ENCODE peak calls at places on chromosomes 5 and 9, in four cellular contexts. K, D, Y and X are unnamed samples.

GRCh38 chr5:143435207-143435657 is 31.7 kb upstream of the NR3C1 start:
- DNase-seq in K (no peak), D (no peak), Y (peak), X (no peak)

GRCh38 chr5:173498286-173498685 is 118.2 kb downstream of the BOD1 start:
- DNase-seq in K (no peak), D (no peak), Y (no peak), X (no peak)

GRCh38 chr5:67896312-67896985 is 319.1 kb upstream of the PIK3R1 start:
- DNase-seq in K (no peak), D (no peak), Y (no peak), X (no peak)

GRCh38 chr9:22307013-22307711 is 139.5 kb upstream of the DMRTA1 start:
- DNase-seq in K (no peak), D (peak), Y (no peak), X (peak)

GRCh38 chr5:175381116-175381515 is 62.9 kb downstream of the DRD1 start:
- DNase-seq in K (no peak), D (no peak), Y (no peak), X (no peak)

GRCh38 chr5:132467292-132467984 is 23.1 kb downstream of the IRF1 start:
- DNase-seq in K (no peak), D (no peak), Y (no peak), X (no peak)

GRCh38 chr9:97900738-97901565 is 21.3 kb downstream of the TRMO start:
- DNase-seq in K (no peak), D (peak), Y (no peak), X (peak)

GRCh38 chr9:109181284-109181683 is 14.2 kb upstream of the FRRS1L start:
- DNase-seq in K (peak), D (no peak), Y (peak), X (no peak)

GRCh38 chr5:94024101-94024500 is 282.7 kb upstream of the POU5F2 start:
- DNase-seq in K (no peak), D (no peak), Y (no peak), X (no peak)

GRCh38 chr5:84191296-84191695 is 193.4 kb downstream of the EDIL3 start:
- DNase-seq in K (no peak), D (no peak), Y (no peak), X (no peak)

GRCh38 chr9:37424204-37424685 is 1.7 kb downstream of the GRHPR start:
- DNase-seq in K (no peak), D (no peak), Y (no peak), X (no peak)

GRCh38 chr5:125798311-125798710 is 624.9 kb upstream of the GRAMD2B start:
- DNase-seq in K (no peak), D (peak), Y (no peak), X (peak)

GRCh38 chr5:171521219-171521633 is 101.8 kb downstream of the FGF18 start:
- DNase-seq in K (no peak), D (peak), Y (no peak), X (no peak)

GRCh38 chr9:89905628-89906338 is 301.0 kb downstream of the GADD45G start:
- DNase-seq in K (peak), D (no peak), Y (no peak), X (no peak)

GRCh38 chr9:7298123-7298522 is 501.5 kb downstream of the DMAC1 start:
- DNase-seq in K (no peak), D (no peak), Y (peak), X (no peak)

GRCh38 chr9:83432104-83432627 is 106.0 kb downstream of the FRMD3 start:
- DNase-seq in K (no peak), D (no peak), Y (no peak), X (no peak)

GRCh38 chr5:27015758-27016157 is 22.6 kb downstream of the CDH9 start:
- DNase-seq in K (no peak), D (no peak), Y (no peak), X (no peak)

GRCh38 chr5:149267241-149267973 is 4.3 kb upstream of the AFAP1L1 start:
- DNase-seq in K (no peak), D (no peak), Y (no peak), X (no peak)

GRCh38 chr5:50730336-50730735 is 63.9 kb downstream of the PARP8 start:
- DNase-seq in K (no peak), D (no peak), Y (no peak), X (no peak)

GRCh38 chr5:109374625-109375024 is 35.1 kb downstream of the PJA2 start:
- DNase-seq in K (no peak), D (no peak), Y (no peak), X (no peak)

GRCh38 chr5:103298557-103298956 is 40.0 kb downstream of the MACIR start:
- DNase-seq in K (no peak), D (no peak), Y (no peak), X (no peak)

GRCh38 chr9:119318371-119318770 is 50.9 kb downstream of the BRINP1 start:
- DNase-seq in K (no peak), D (no peak), Y (no peak), X (no peak)

GRCh38 chr9:21141427-21141882 is at the start of gene IFNW1:
- DNase-seq in K (no peak), D (no peak), Y (no peak), X (no peak)

GRCh38 chr5:141811287-141812155 is 66.7 kb downstream of the PCDH1 start:
- DNase-seq in K (no peak), D (no peak), Y (peak), X (peak)

GRCh38 chr9:37909326-37909725 is 5.4 kb upstream of the SLC25A51 start:
- DNase-seq in K (peak), D (no peak), Y (no peak), X (no peak)

GRCh38 chr5:172860520-172861443 is 26.7 kb downstream of the ERGIC1 start:
- DNase-seq in K (peak), D (no peak), Y (no peak), X (no peak)

GRCh38 chr9:34646211-34647083 is at the start of gene GALT:
- DNase-seq in K (peak), D (peak), Y (peak), X (peak)
- TF ChIP-seq POLR2A in K (no peak), D (peak), Y (peak), X (peak)

GRCh38 chr5:159207616-159208507 is 1.5 kb downstream of the RNF145 start:
- DNase-seq in K (peak), D (peak), Y (peak), X (peak)

GRCh38 chr5:159210846-159211245 is 1.5 kb upstream of the RNF145 start:
- DNase-seq in K (no peak), D (no peak), Y (no peak), X (peak)

GRCh38 chr5:159210306-159210722 is 961 bp upstream of the RNF145 start:
- DNase-seq in K (no peak), D (no peak), Y (no peak), X (peak)

GRCh38 chr5:159208508-159209437 is 580 bp downstream of the RNF145 start:
- DNase-seq in K (peak), D (no peak), Y (peak), X (no peak)

DNA sequence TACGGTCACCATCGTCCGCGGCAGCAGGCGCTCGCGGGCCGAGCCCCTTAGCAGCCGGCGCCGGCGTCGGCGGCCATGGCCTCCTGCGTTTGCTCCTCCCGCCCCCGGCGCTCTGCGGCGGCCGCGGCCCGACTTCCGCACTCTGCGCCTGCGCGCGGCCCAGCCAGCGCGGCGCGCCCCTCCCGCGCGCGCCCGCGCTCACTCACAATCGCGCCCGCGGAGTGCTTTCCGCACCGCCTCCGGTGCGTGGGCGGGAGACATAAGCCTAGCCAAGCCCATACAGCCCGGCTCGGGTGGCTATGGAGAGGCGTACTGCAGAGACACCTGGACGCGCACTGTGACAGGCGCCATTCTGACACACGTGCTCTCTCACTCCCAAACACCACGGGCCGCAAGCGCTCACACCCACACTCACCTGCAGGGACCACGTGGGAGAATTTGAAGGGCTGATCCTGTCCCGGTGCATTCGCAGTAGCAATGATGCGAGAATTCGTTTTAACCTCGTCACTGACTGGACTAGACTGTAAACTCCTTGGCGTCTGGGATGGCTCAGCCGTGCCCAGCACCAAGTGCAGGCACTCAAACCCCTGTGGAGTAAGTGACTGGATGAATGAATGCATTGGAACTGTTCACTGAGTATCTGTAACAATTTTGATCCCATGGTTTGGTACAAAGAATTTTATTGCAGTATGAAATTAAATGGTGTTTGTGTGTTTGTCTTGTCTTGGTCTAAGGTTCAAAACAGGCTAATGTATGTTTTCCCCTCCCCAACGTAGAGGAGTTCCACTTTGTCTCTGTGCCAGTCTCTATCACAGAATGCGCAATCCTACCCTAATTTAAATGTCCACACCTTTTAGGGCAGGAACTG is at the start of gene RNF145:
- DNase-seq in K (peak), D (peak), Y (peak), X (peak)
- TF ChIP-seq POLR2A in K (peak), D (peak), Y (peak), X (peak)

GRCh38 chr5:42991477-42992034 is 48.6 kb downstream of the ANXA2R start:
- DNase-seq in K (no peak), D (no peak), Y (no peak), X (no peak)

GRCh38 chr5:42994285-42995151 is 45.6 kb downstream of the ANXA2R start:
- DNase-seq in K (peak), D (peak), Y (no peak), X (peak)

GRCh38 chr5:42993516-42994284 is 46.4 kb downstream of the ANXA2R start:
- DNase-seq in K (no peak), D (no peak), Y (no peak), X (peak)

GRCh38 chr5:42990892-42991291 is 49.2 kb downstream of the ANXA2R start:
- DNase-seq in K (no peak), D (no peak), Y (no peak), X (no peak)

DNA sequence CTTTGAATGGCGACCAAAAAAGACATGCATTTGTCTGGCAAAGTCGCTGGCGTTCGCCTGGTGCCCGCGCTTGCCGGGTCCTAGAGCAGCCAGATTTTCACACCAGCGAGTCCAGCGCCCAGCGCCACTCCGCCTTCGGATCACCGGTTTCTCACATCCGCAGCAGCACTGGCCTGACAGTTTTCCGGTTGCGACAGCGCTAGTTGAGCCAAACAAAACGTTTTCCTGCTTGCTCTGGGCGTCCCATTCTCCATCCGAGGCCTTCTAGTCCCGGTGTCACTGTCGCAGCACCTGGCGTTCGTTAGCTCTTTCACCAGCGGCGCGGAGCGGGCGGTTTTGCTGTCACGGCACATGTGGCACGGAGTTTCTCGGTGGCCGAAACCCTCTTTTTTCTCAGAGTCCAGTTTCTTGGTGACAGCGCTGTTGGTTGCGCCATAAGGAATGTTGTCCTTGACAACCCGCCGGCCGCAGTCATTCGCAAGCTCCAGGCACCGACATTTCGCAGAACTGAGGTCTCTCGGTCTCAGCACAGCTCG is 48.0 kb downstream of the ANXA2R start:
- DNase-seq in K (peak), D (peak), Y (no peak), X (peak)
- TF ChIP-seq POLR2A in K (peak), D (no peak), Y (peak), X (peak)

DNA sequence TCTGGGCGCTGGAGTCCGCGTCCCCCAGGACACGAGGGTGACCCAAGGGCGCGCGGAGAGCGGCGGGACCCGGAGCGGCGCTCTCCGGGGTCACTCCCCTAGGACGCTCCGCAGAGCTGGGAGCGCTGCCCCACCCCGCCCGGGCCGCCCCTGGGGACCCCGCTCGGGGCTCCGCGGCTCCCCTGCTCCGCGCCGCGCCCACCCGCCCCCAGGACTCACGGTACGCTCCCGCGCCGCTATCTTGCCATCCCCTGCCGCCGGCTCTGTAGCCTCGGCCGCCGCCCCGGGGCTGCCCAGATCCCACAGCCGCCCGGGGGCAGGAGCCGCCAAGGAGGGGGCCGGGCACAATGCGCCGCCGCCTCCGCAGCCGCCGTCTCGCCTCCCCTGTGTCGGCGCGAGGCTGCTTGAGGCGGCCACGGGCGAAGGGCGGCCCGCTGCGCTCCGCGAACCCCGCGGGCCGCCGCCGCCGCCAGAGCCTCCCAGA is 289 bp downstream of the LIFR start:
- DNase-seq in K (no peak), D (no peak), Y (no peak), X (no peak)
- TF ChIP-seq POLR2A in K (peak), D (no peak), Y (no peak), X (no peak)

GRCh38 chr9:133845659-133845947 is 107.5 kb upstream of the SARDH start:
- DNase-seq in K (no peak), D (no peak), Y (no peak), X (no peak)

GRCh38 chr9:133843751-133844373 is 105.7 kb upstream of the SARDH start:
- DNase-seq in K (no peak), D (no peak), Y (no peak), X (no peak)

GRCh38 chr9:133846483-133847090 is 108.4 kb upstream of the SARDH start:
- DNase-seq in K (no peak), D (no peak), Y (no peak), X (no peak)

GRCh38 chr9:133844431-133844830 is 106.3 kb upstream of the SARDH start:
- DNase-seq in K (no peak), D (no peak), Y (no peak), X (no peak)

DNA sequence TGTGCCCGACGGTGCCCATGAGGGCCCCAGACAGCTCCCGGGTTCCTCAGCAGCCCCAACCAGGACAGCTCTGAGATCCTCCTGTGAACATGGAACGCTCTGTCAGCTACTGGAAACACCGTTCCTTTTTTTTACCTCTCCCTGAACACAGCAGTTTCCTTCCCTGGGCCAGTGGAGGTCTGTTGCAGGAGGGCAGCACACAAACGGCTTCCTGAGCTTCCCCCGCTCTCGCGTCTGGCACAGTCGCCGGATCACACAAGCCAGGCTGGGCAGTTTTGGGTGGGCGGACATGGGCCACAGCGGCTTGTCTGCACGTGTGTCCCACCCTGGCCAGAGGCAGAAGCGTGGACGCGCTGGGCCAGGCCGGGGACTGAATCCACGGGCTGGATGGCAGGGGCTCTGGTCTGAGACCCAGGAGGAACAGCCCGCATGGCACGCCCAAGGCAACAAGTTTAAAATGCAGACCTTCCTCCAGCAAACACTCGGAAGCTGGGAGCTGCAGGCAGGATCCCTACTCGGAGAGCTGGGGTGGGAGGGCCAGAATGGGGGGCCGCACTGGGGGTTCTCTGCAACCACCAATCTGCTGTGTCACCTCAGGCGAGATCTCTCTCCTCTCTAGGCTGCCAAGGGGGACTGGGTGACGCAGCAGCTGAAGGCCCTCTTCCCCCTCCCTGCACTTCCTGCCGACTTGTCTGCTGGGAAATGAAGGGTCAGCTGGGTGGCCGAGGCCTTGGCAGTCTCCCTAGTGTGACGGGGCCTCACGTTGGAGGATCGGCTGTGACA is 106.9 kb upstream of the SARDH start:
- DNase-seq in K (no peak), D (no peak), Y (no peak), X (no peak)
- TF ChIP-seq POLR2A in K (no peak), D (no peak), Y (no peak), X (no peak)

GRCh38 chr5:42494414-42494813 is 71.2 kb downstream of the GHR start:
- DNase-seq in K (no peak), D (no peak), Y (no peak), X (no peak)

GRCh38 chr5:42496397-42497156 is 73.3 kb downstream of the GHR start:
- DNase-seq in K (no peak), D (no peak), Y (no peak), X (no peak)

GRCh38 chr5:42492978-42493377 is 69.7 kb downstream of the GHR start:
- DNase-seq in K (no peak), D (no peak), Y (no peak), X (no peak)

GRCh38 chr5:42498000-42498399 is 74.8 kb downstream of the GHR start:
- DNase-seq in K (no peak), D (no peak), Y (no peak), X (no peak)

GRCh38 chr5:42495908-42496307 is 72.7 kb downstream of the GHR start:
- DNase-seq in K (no peak), D (no peak), Y (no peak), X (no peak)
- TF ChIP-seq POLR2A in K (no peak), D (no peak), Y (no peak), X (no peak)

GRCh38 chr9:111957856-111958631 is 61.4 kb downstream of the UGCG start:
- DNase-seq in K (no peak), D (no peak), Y (no peak), X (no peak)
- TF ChIP-seq POLR2A in K (no peak), D (no peak), Y (no peak), X (no peak)

GRCh38 chr9:79969383-79969782 is 397.6 kb downstream of the TLE4 start:
- DNase-seq in K (no peak), D (no peak), Y (no peak), X (no peak)
- TF ChIP-seq POLR2A in K (no peak), D (no peak), Y (no peak), X (no peak)

DNA sequence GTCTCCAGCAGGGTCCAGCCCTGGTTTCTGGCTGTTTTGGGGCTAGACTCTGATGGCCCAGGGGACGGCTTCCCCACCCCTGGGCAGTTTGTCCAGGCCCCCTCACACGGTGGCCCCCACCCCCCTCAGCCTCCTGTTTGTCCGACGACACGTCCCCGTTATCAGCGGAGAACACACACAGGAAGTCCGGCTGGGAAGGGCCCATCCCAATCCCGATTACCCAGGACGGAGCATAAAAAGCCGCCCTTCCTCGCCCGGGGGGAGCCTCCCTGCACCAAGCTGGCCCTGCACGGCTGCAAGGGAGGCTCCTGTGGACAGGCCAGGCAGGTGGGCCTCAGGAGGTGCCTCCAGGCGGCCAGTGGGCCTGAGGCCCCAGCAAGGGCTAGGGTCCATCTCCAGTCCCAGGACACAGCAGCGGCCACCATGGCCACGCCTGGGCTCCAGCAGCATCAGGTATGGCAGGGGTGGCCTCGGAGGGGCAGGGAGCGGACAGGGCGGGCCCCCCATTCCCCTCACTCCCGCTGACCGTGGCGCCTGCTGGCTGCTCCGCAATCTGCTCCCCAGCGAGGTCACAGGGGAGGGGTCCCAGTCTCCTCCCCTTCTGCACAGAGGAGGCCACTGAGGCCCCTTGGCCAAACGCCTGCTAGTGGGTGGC is at the start of gene EGFL7:
- DNase-seq in K (no peak), D (no peak), Y (no peak), X (peak)
- TF ChIP-seq POLR2A in K (peak), D (no peak), Y (no peak), X (peak)